ENCODE peak calls at places on chromosome 20, in four cellular contexts. C is K562, U is GM12878, L is HL-60. W is an unnamed sample.

GRCh38 chr20:61556116-61556515 is 304.1 kb downstream of the CDH4 start:
- DNase-seq in U (no peak), C (no peak), L (no peak), W (no peak)

GRCh38 chr20:1150218-1150617 is 31.8 kb downstream of the PSMF1 start:
- DNase-seq in C (no peak), L (no peak), U (no peak), W (no peak)

GRCh38 chr20:59764037-59764436 is 159.7 kb downstream of the PHACTR3 start:
- DNase-seq in C (no peak), L (no peak), U (no peak), W (no peak)

GRCh38 chr20:46558511-46558959 is 8.1 kb upstream of the OCSTAMP start:
- DNase-seq in U (no peak), C (no peak), L (no peak), W (no peak)

GRCh38 chr20:19921349-19921793 is 95.8 kb upstream of the NAA20 start:
- DNase-seq in U (no peak), C (no peak), L (no peak), W (no peak)

GRCh38 chr20:3420211-3420707 is 12.8 kb upstream of the DNAAF9 start:
- DNase-seq in U (peak; percentile 78), C (no peak), L (peak; percentile 93), W (peak; percentile 49)

GRCh38 chr20:45419188-45420091 is 3.5 kb downstream of the PIGT start:
- DNase-seq in L (no peak), U (peak; percentile 80), C (no peak), W (no peak)

GRCh38 chr20:258963-259362 is 1.4 kb downstream of the DEFB132 start:
- DNase-seq in U (no peak), C (peak; percentile 18), L (peak; percentile 12), W (no peak)

GRCh38 chr20:13264902-13265301 is 43.8 kb downstream of the ISM1 start:
- DNase-seq in U (no peak), L (no peak), C (no peak), W (no peak)

GRCh38 chr20:31872406-31872805 is 2.0 kb downstream of the TTLL9 start:
- DNase-seq in C (no peak), U (no peak), L (no peak), W (no peak)

GRCh38 chr20:32832664-32833063 is 12.9 kb downstream of the MAPRE1 start:
- DNase-seq in U (no peak), C (no peak), L (no peak), W (no peak)

GRCh38 chr20:59248031-59248684 is 52.3 kb upstream of the EDN3 start:
- DNase-seq in C (no peak), L (no peak), U (no peak), W (no peak)

GRCh38 chr20:45229264-45230056 is 8.3 kb downstream of the SEMG2 start:
- DNase-seq in C (peak; percentile 52), U (no peak), L (peak; percentile 72), W (peak; percentile 13)

GRCh38 chr20:56716806-56717205 is 87.7 kb downstream of the TFAP2C start:
- DNase-seq in U (no peak), C (no peak), L (no peak), W (no peak)

GRCh38 chr20:967796-968742 is 34.0 kb downstream of the RSPO4 start:
- DNase-seq in L (peak; percentile 21), U (peak; percentile 13), C (peak; percentile 74), W (no peak)

GRCh38 chr20:39910536-39910935 is 778.5 kb downstream of the MAFB start:
- DNase-seq in L (no peak), U (no peak), C (no peak), W (no peak)

DNA sequence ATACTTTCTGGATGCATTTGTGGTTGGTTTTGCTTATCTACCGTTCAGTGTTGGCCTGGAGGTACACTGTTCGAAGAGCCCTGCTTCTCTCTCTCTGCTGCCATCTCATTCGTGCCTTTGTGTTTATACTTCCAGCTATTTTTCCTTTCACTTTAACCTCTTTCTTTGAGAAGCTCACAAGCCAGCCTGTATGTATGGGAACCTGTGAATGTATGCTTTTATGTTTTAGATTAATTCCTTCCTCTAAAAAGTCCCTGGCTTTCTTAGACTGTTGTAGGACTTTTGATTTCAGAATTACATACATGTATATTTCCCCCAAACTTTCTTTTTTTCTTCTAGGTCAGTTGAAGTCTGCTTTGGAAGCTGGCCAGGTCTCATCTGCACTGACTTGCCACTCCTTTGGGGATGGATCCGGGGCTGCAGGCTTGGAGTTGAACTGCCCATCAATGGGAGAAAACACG is 83.0 kb downstream of the SCAND1 start:
- DNase-seq in L (no peak), C (no peak), U (no peak), W (no peak)
- TF ChIP-seq POLR2AphosphoS5 in L (no peak), C (no peak), U (no peak), W (no peak)

GRCh38 chr20:53639647-53640440 is 46.2 kb upstream of the ZNF217 start:
- DNase-seq in L (no peak), U (no peak), C (no peak), W (no peak)

GRCh38 chr20:53631909-53632662 is 38.4 kb upstream of the ZNF217 start:
- DNase-seq in C (no peak), L (no peak), U (no peak), W (no peak)

GRCh38 chr20:53639128-53639527 is 45.5 kb upstream of the ZNF217 start:
- DNase-seq in L (no peak), U (no peak), C (no peak), W (no peak)

GRCh38 chr20:53635189-53635588 is 41.5 kb upstream of the ZNF217 start:
- DNase-seq in U (no peak), L (peak; percentile 54), C (no peak), W (no peak)

GRCh38 chr20:53636725-53637097 is 43.1 kb upstream of the ZNF217 start:
- DNase-seq in C (no peak), U (no peak), L (no peak), W (no peak)
- TF ChIP-seq SPI1 in C (no peak), U (no peak), L (peak; percentile 49), W (no peak)

GRCh38 chr20:63682384-63683139 is 13.9 kb upstream of the TNFRSF6B start:
- DNase-seq in U (no peak), C (no peak), L (no peak), W (no peak)
- TF ChIP-seq POLR2AphosphoS5 in U (no peak), C (no peak), L (no peak), W (no peak)

GRCh38 chr20:51486197-51487005 is 56.1 kb downstream of the NFATC2 start:
- DNase-seq in L (no peak), C (no peak), U (no peak), W (no peak)

GRCh38 chr20:51482836-51483235 is 59.7 kb downstream of the NFATC2 start:
- DNase-seq in U (no peak), C (no peak), L (no peak), W (no peak)

GRCh38 chr20:51481311-51481997 is 61.1 kb downstream of the NFATC2 start:
- DNase-seq in C (no peak), L (no peak), U (no peak), W (no peak)

GRCh38 chr20:51487076-51487475 is 55.4 kb downstream of the NFATC2 start:
- DNase-seq in L (no peak), U (no peak), C (no peak), W (no peak)

GRCh38 chr20:51484141-51484815 is 58.2 kb downstream of the NFATC2 start:
- DNase-seq in L (no peak), C (no peak), U (no peak), W (no peak)
- TF ChIP-seq SPI1 in L (no peak), C (no peak), U (no peak), W (no peak)

GRCh38 chr20:49394264-49394663 is 88.2 kb downstream of the KCNB1 start:
- DNase-seq in C (no peak), U (no peak), L (no peak), W (no peak)
- TF ChIP-seq POLR2AphosphoS5 in C (no peak), U (no peak), L (no peak), W (no peak)

GRCh38 chr20:22106308-22106938 is 401.0 kb downstream of the PAX1 start:
- DNase-seq in C (no peak), U (no peak), L (no peak), W (no peak)
- TF ChIP-seq SPI1 in C (no peak), U (no peak), L (no peak), W (no peak)

W was measured in GM12891.